ENCODE peak calls at places on chromosomes 1 and 21, in four cellular contexts. R is T47D; F is activated naive CD8-positive, alpha-beta T cell treated with anti-CD3 and anti-CD28 coated beads, Interleukin-2, amount 50 U/mL, for 24 hours; I is MV-4-11. J is an unnamed sample.

GRCh38 chr1:26275580-26276431 is 4.1 kb upstream of the SH3BGRL3 start:
- DNase-seq in R (peak), F (peak), I (peak), J (peak)

GRCh38 chr1:182065126-182065845 is 3.8 kb upstream of the ZNF648 start:
- DNase-seq in R (no peak), F (no peak), I (no peak), J (no peak)

GRCh38 chr1:94672934-94673333 is 131.4 kb upstream of the F3 start:
- DNase-seq in R (no peak), F (no peak), I (no peak), J (no peak)

GRCh38 chr1:204127597-204128242 is 24.1 kb downstream of the ETNK2 start:
- DNase-seq in R (peak), F (peak), I (peak), J (peak)

GRCh38 chr1:52523376-52523775 is 29.5 kb downstream of the TUT4 start:
- DNase-seq in R (no peak), F (no peak), I (no peak), J (no peak)

GRCh38 chr21:44428281-44428942 is 26.9 kb upstream of the LRRC3 start:
- DNase-seq in R (peak), F (peak), I (peak), J (no peak)

GRCh38 chr1:26772687-26773086 is 15.1 kb upstream of the PIGV start:
- DNase-seq in R (no peak), F (no peak), I (no peak), J (no peak)

GRCh38 chr1:21325231-21325718 is 35.0 kb upstream of the ECE1 start:
- DNase-seq in R (no peak), F (no peak), I (peak), J (no peak)

GRCh38 chr1:97368296-97368695 is 552.5 kb downstream of the DPYD start:
- DNase-seq in R (no peak), F (no peak), I (no peak), J (no peak)

GRCh38 chr1:180623579-180624347 is 8.1 kb upstream of the XPR1 start:
- DNase-seq in R (no peak), F (no peak), I (no peak), J (no peak)

GRCh38 chr1:156387899-156388813 is 19.1 kb downstream of the RHBG start:
- DNase-seq in R (no peak), F (no peak), I (no peak), J (no peak)

GRCh38 chr1:48026275-48026674 is 29.1 kb upstream of the TRABD2B start:
- DNase-seq in R (no peak), F (no peak), I (peak), J (no peak)

GRCh38 chr21:18832950-18833349 is 429.4 kb upstream of the TMPRSS15 start:
- DNase-seq in R (no peak), F (no peak), I (no peak), J (no peak)

GRCh38 chr1:76868154-76868882 is 1.0 kb downstream of the ST6GALNAC5 start:
- DNase-seq in R (no peak), F (peak), I (no peak), J (no peak)

GRCh38 chr21:33036430-33037162 is 10.9 kb downstream of the OLIG2 start:
- DNase-seq in R (no peak), F (peak), I (peak), J (peak)

GRCh38 chr1:53069265-53069662 is 7.3 kb downstream of the PODN start:
- DNase-seq in R (no peak), F (no peak), I (no peak), J (no peak)

GRCh38 chr1:113021430-113022085 is 51.4 kb upstream of the LRIG2 start:
- DNase-seq in R (no peak), F (no peak), I (peak), J (no peak)

GRCh38 chr1:76868916-76869315 is 1.6 kb downstream of the ST6GALNAC5 start:
- DNase-seq in R (no peak), F (peak), I (no peak), J (no peak)

GRCh38 chr1:20185834-20186782 is at the start of the genes PLA2G2C and UBXN10:
- DNase-seq in R (no peak), F (peak), I (no peak), J (no peak)

J was measured in AML-193.